ENCODE peak calls at places on chromosome 9, in nine cellular contexts. One of them, this sample, is unnamed.

GRCh38 chr9:36995927-36996471 is 38.1 kb downstream of the PAX5 start:
- DNase-seq in breast epithelium: no peak
- DNase-seq in fibroblast of villous mesenchyme: peak
- DNase-seq in astrocyte of the spinal cord: peak
- DNase-seq in thyroid gland: peak
- DNase-seq in testis: peak
- DNase-seq in BJ: no peak
- DNase-seq in AG09319: peak
- DNase-seq in neural crest cell: peak
- DNase-seq in this sample: peak

GRCh38 chr9:127707766-127708165 is 978 bp downstream of the CFAP157 start:
- DNase-seq in breast epithelium: no peak
- DNase-seq in BJ: no peak
- DNase-seq in testis: no peak
- DNase-seq in neural crest cell: no peak
- DNase-seq in thyroid gland: no peak
- DNase-seq in astrocyte of the spinal cord: no peak
- DNase-seq in fibroblast of villous mesenchyme: no peak
- DNase-seq in AG09319: no peak
- DNase-seq in this sample: no peak

GRCh38 chr9:125534934-125535701 is 171.9 kb downstream of the MAPKAP1 start:
- DNase-seq in testis: no peak
- DNase-seq in BJ: no peak
- DNase-seq in breast epithelium: no peak
- DNase-seq in thyroid gland: peak
- DNase-seq in astrocyte of the spinal cord: no peak
- DNase-seq in fibroblast of villous mesenchyme: no peak
- DNase-seq in AG09319: no peak
- DNase-seq in neural crest cell: no peak
- DNase-seq in this sample: no peak

GRCh38 chr9:106798021-106798799 is 64.8 kb upstream of the ZNF462 start:
- DNase-seq in neural crest cell: no peak
- DNase-seq in fibroblast of villous mesenchyme: no peak
- DNase-seq in breast epithelium: no peak
- DNase-seq in AG09319: no peak
- DNase-seq in astrocyte of the spinal cord: no peak
- DNase-seq in BJ: no peak
- DNase-seq in testis: no peak
- DNase-seq in thyroid gland: no peak
- DNase-seq in this sample: no peak

GRCh38 chr9:88954073-88954472 is 37.2 kb upstream of the S1PR3 start:
- DNase-seq in AG09319: no peak
- DNase-seq in breast epithelium: no peak
- DNase-seq in testis: no peak
- DNase-seq in fibroblast of villous mesenchyme: no peak
- DNase-seq in neural crest cell: no peak
- DNase-seq in BJ: no peak
- DNase-seq in thyroid gland: no peak
- DNase-seq in astrocyte of the spinal cord: peak
- DNase-seq in this sample: no peak

GRCh38 chr9:7533376-7534090 is 266.0 kb downstream of the DMAC1 start:
- DNase-seq in neural crest cell: no peak
- DNase-seq in thyroid gland: no peak
- DNase-seq in astrocyte of the spinal cord: no peak
- DNase-seq in breast epithelium: no peak
- DNase-seq in testis: no peak
- DNase-seq in AG09319: no peak
- DNase-seq in fibroblast of villous mesenchyme: no peak
- DNase-seq in BJ: no peak
- DNase-seq in this sample: no peak

GRCh38 chr9:14670718-14671117 is 22.5 kb downstream of the ZDHHC21 start:
- DNase-seq in neural crest cell: no peak
- DNase-seq in testis: no peak
- DNase-seq in thyroid gland: no peak
- DNase-seq in AG09319: no peak
- DNase-seq in breast epithelium: no peak
- DNase-seq in astrocyte of the spinal cord: peak
- DNase-seq in fibroblast of villous mesenchyme: no peak
- DNase-seq in BJ: no peak
- DNase-seq in this sample: no peak

GRCh38 chr9:125608488-125609224 is 98.4 kb downstream of the MAPKAP1 start:
- DNase-seq in AG09319: no peak
- DNase-seq in BJ: no peak
- DNase-seq in fibroblast of villous mesenchyme: peak
- DNase-seq in breast epithelium: no peak
- DNase-seq in thyroid gland: no peak
- DNase-seq in astrocyte of the spinal cord: peak
- DNase-seq in testis: no peak
- DNase-seq in neural crest cell: no peak
- DNase-seq in this sample: no peak

DNA sequence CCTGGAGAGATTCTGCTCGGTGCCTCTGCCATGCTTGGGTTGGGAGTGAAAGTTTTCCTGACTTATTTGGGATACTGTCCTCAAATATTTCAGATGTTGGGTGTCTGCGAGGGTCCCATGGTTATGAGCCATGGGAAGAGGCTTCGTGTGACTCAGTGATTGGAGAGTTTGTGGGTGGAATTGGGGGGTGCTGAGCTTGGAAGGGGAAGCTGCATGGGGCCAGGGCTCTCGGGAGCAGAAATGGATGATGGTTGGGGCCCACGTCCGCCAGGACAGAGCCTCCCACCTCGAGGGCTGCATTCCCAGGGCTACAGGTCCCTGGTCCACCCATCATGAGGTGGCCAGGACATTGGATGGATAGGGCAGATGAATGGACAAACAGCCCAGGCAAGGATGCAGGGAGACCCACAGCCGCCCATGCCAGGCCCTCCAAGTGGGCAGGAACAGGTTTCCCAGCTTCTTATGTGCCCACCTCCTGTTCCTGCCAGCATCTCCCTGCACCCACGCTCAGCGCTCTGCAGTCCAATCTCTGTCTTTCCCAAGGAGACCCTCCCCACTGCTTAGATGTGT is 5.5 kb downstream of the OBP2B start:
- DNase-seq in astrocyte of the spinal cord: no peak
- DNase-seq in thyroid gland: no peak
- DNase-seq in AG09319: no peak
- DNase-seq in breast epithelium: peak
- DNase-seq in fibroblast of villous mesenchyme: no peak
- DNase-seq in neural crest cell: no peak
- DNase-seq in BJ: no peak
- DNase-seq in testis: peak
- DNase-seq in this sample: no peak
- TF ChIP-seq CTCF in astrocyte of the spinal cord: no peak
- TF ChIP-seq CTCF in thyroid gland: no peak
- TF ChIP-seq CTCF in AG09319: no peak
- TF ChIP-seq CTCF in breast epithelium: no peak
- TF ChIP-seq CTCF in fibroblast of villous mesenchyme: no peak
- TF ChIP-seq CTCF in neural crest cell: no peak
- TF ChIP-seq CTCF in BJ: no peak
- TF ChIP-seq CTCF in testis: no peak
- TF ChIP-seq CTCF in this sample: no peak

GRCh38 chr9:80077059-80077458 is 505.3 kb downstream of the TLE4 start:
- DNase-seq in neural crest cell: no peak
- DNase-seq in AG09319: no peak
- DNase-seq in breast epithelium: no peak
- DNase-seq in thyroid gland: no peak
- DNase-seq in fibroblast of villous mesenchyme: no peak
- DNase-seq in BJ: no peak
- DNase-seq in testis: no peak
- DNase-seq in astrocyte of the spinal cord: no peak
- DNase-seq in this sample: no peak

GRCh38 chr9:80072406-80072805 is 500.6 kb downstream of the TLE4 start:
- DNase-seq in astrocyte of the spinal cord: no peak
- DNase-seq in fibroblast of villous mesenchyme: no peak
- DNase-seq in testis: no peak
- DNase-seq in neural crest cell: no peak
- DNase-seq in thyroid gland: no peak
- DNase-seq in BJ: no peak
- DNase-seq in AG09319: no peak
- DNase-seq in breast epithelium: no peak
- DNase-seq in this sample: no peak

GRCh38 chr9:80074439-80074838 is 502.7 kb downstream of the TLE4 start:
- DNase-seq in thyroid gland: peak
- DNase-seq in testis: no peak
- DNase-seq in neural crest cell: no peak
- DNase-seq in breast epithelium: peak
- DNase-seq in fibroblast of villous mesenchyme: no peak
- DNase-seq in BJ: no peak
- DNase-seq in AG09319: no peak
- DNase-seq in astrocyte of the spinal cord: no peak
- DNase-seq in this sample: no peak

GRCh38 chr9:80078826-80079225 is 507.1 kb downstream of the TLE4 start:
- DNase-seq in astrocyte of the spinal cord: no peak
- DNase-seq in AG09319: no peak
- DNase-seq in testis: no peak
- DNase-seq in breast epithelium: no peak
- DNase-seq in thyroid gland: no peak
- DNase-seq in fibroblast of villous mesenchyme: no peak
- DNase-seq in neural crest cell: no peak
- DNase-seq in BJ: no peak
- DNase-seq in this sample: no peak

DNA sequence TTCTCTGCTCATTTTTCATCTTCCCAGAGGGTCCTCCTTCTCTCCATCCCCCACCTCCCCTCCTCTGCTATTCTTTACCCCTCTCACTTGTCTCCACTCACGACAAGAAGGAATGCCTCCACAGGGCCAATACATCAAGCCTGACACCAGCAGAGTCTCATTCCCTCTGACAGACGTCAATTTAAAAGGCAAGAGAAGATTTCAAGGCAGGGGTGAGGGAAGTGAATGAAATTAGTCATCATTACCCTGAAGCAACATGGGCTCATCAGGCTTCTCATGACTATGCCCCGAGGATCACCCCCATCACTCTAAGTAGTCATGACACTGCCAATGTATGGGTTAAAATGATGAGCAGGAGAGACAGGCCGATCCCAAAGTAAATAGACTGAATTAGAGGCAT is 504.3 kb downstream of the TLE4 start:
- DNase-seq in testis: no peak
- DNase-seq in BJ: no peak
- DNase-seq in thyroid gland: no peak
- DNase-seq in fibroblast of villous mesenchyme: no peak
- DNase-seq in neural crest cell: no peak
- DNase-seq in breast epithelium: no peak
- DNase-seq in astrocyte of the spinal cord: no peak
- DNase-seq in AG09319: no peak
- DNase-seq in this sample: no peak
- TF ChIP-seq CTCF in testis: no peak
- TF ChIP-seq CTCF in BJ: no peak
- TF ChIP-seq CTCF in thyroid gland: no peak
- TF ChIP-seq CTCF in fibroblast of villous mesenchyme: no peak
- TF ChIP-seq CTCF in neural crest cell: no peak
- TF ChIP-seq CTCF in breast epithelium: no peak
- TF ChIP-seq CTCF in astrocyte of the spinal cord: no peak
- TF ChIP-seq CTCF in AG09319: no peak
- TF ChIP-seq CTCF in this sample: no peak

GRCh38 chr9:68950188-68950587 is 63.7 kb downstream of the PRKACG start:
- DNase-seq in neural crest cell: no peak
- DNase-seq in astrocyte of the spinal cord: no peak
- DNase-seq in AG09319: no peak
- DNase-seq in testis: no peak
- DNase-seq in breast epithelium: no peak
- DNase-seq in fibroblast of villous mesenchyme: no peak
- DNase-seq in BJ: no peak
- DNase-seq in thyroid gland: no peak
- DNase-seq in this sample: no peak

GRCh38 chr9:68947842-68948569 is 65.9 kb downstream of the PRKACG start:
- DNase-seq in neural crest cell: no peak
- DNase-seq in testis: no peak
- DNase-seq in AG09319: no peak
- DNase-seq in fibroblast of villous mesenchyme: no peak
- DNase-seq in astrocyte of the spinal cord: no peak
- DNase-seq in BJ: no peak
- DNase-seq in thyroid gland: no peak
- DNase-seq in breast epithelium: no peak
- DNase-seq in this sample: no peak

GRCh38 chr9:68947015-68947414 is 66.9 kb downstream of the PRKACG start:
- DNase-seq in BJ: no peak
- DNase-seq in testis: no peak
- DNase-seq in fibroblast of villous mesenchyme: no peak
- DNase-seq in thyroid gland: no peak
- DNase-seq in neural crest cell: no peak
- DNase-seq in AG09319: no peak
- DNase-seq in breast epithelium: no peak
- DNase-seq in astrocyte of the spinal cord: no peak
- DNase-seq in this sample: no peak

GRCh38 chr9:68950689-68951088 is 63.2 kb downstream of the PRKACG start:
- DNase-seq in fibroblast of villous mesenchyme: no peak
- DNase-seq in testis: no peak
- DNase-seq in neural crest cell: no peak
- DNase-seq in thyroid gland: no peak
- DNase-seq in BJ: no peak
- DNase-seq in AG09319: no peak
- DNase-seq in astrocyte of the spinal cord: no peak
- DNase-seq in breast epithelium: no peak
- DNase-seq in this sample: no peak

DNA sequence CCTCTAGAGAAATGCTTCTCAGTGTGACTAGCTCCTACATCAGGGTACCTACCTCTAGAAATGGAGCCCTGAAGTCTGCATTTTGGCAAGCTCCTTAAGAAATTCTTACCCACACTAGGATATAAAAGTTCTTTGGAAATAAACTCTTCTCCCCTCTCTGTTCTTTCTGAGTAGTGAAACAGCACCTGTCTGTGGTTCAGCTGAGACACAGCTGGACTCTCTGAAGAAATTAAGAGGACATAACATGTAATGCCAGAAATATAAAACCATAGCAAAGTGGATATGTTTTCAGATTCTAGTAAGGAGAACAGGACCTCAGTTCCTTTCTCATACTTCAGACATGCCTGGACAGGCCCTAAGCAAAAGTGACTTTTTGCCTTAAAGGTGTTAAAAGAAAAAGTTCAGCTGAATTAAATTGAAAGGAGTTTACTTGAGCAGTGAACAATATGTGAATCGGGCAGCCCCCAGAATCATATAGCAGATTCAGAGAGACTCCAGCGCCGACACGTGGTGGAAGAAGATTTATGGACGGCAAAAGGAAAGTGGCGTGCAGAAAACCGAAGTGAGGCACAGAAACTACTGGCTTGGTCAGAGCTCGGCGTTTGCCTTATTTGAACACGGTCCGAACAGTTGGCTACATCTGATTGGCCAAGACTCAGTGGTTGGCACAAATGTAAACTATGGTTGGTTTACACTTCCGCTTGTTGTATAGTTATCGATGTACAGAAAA is 64.5 kb downstream of the PRKACG start:
- DNase-seq in breast epithelium: peak
- DNase-seq in AG09319: no peak
- DNase-seq in BJ: no peak
- DNase-seq in astrocyte of the spinal cord: no peak
- DNase-seq in testis: peak
- DNase-seq in neural crest cell: no peak
- DNase-seq in thyroid gland: no peak
- DNase-seq in fibroblast of villous mesenchyme: no peak
- DNase-seq in this sample: no peak
- TF ChIP-seq CTCF in breast epithelium: peak
- TF ChIP-seq CTCF in AG09319: no peak
- TF ChIP-seq CTCF in BJ: no peak
- TF ChIP-seq CTCF in astrocyte of the spinal cord: no peak
- TF ChIP-seq CTCF in testis: no peak
- TF ChIP-seq CTCF in neural crest cell: peak
- TF ChIP-seq CTCF in thyroid gland: no peak
- TF ChIP-seq CTCF in fibroblast of villous mesenchyme: no peak
- TF ChIP-seq CTCF in this sample: peak

GRCh38 chr9:119026120-119026519 is 343.1 kb downstream of the BRINP1 start:
- DNase-seq in breast epithelium: peak
- DNase-seq in BJ: no peak
- DNase-seq in fibroblast of villous mesenchyme: no peak
- DNase-seq in astrocyte of the spinal cord: peak
- DNase-seq in testis: peak
- DNase-seq in thyroid gland: peak
- DNase-seq in neural crest cell: no peak
- DNase-seq in AG09319: no peak
- DNase-seq in this sample: no peak

GRCh38 chr9:119029876-119030275 is 339.4 kb downstream of the BRINP1 start:
- DNase-seq in thyroid gland: no peak
- DNase-seq in neural crest cell: no peak
- DNase-seq in testis: no peak
- DNase-seq in AG09319: no peak
- DNase-seq in fibroblast of villous mesenchyme: no peak
- DNase-seq in BJ: no peak
- DNase-seq in breast epithelium: no peak
- DNase-seq in astrocyte of the spinal cord: no peak
- DNase-seq in this sample: no peak

DNA sequence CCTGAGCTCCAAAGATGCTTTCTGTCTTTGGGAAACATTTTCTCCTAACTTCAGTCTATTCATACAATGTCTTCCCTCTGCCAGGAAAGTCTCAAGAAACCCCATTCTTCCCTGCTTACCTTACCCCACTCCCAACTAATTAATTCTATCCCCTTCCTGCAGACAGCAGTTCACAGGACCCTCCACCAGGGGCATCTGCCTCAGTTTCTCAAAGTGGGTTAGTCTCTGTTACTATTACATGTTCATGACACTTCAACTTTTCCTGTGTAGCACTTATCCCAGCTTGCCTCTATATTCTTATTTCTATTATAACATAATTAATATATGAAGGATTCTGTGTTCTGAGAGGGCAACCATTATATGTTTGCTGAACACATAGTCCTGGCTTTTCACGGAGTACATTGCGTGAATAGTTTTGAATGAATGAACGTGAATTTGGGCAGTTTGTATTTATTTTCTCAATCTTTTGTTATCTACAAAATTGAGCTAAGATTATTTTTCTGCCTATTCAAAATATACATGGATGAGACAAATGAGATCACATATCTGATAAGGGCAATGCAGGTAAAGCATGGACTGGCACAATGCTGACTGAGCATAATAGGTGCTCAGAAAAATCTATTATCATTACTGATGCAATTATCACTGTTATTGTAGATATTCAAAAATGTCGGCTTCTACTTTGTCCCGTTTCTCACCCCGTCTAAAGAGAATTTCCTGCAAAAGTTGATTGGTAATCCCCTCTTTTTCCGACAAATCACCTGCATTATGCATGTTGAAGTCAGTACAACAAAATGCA is 341.1 kb downstream of the BRINP1 start:
- DNase-seq in BJ: no peak
- DNase-seq in breast epithelium: no peak
- DNase-seq in neural crest cell: no peak
- DNase-seq in fibroblast of villous mesenchyme: no peak
- DNase-seq in thyroid gland: no peak
- DNase-seq in testis: no peak
- DNase-seq in AG09319: no peak
- DNase-seq in astrocyte of the spinal cord: no peak
- DNase-seq in this sample: no peak
- TF ChIP-seq CTCF in BJ: no peak
- TF ChIP-seq CTCF in breast epithelium: peak
- TF ChIP-seq CTCF in neural crest cell: no peak
- TF ChIP-seq CTCF in fibroblast of villous mesenchyme: no peak
- TF ChIP-seq CTCF in thyroid gland: no peak
- TF ChIP-seq CTCF in testis: peak
- TF ChIP-seq CTCF in AG09319: no peak
- TF ChIP-seq CTCF in astrocyte of the spinal cord: no peak
- TF ChIP-seq CTCF in this sample: no peak